ENCODE peak calls at places on chromosomes 12 and 14, in ten cellular contexts. N, W, C, P, T, J, D, L, H and I are unnamed samples.

GRCh38 chr12:106145539-106146447 is 7.0 kb upstream of the NUAK1 start:
- DNase-seq in N (peak; percentile 41), W (no peak), C (no peak), P (peak; percentile 18), T (no peak), J (no peak), D (no peak), L (no peak), H (no peak), I (no peak)

GRCh38 chr12:58105225-58106119 is 164.1 kb downstream of the ATP23 start:
- DNase-seq in N (no peak), W (no peak), C (no peak), P (no peak), T (no peak), J (peak; percentile 10), D (no peak), L (peak; percentile 10), H (no peak), I (no peak)

GRCh38 chr12:104718581-104718980 is 239.5 kb downstream of the SLC41A2 start:
- DNase-seq in N (no peak), W (no peak), C (no peak), P (peak; percentile 43), T (no peak), J (peak; percentile 55), D (no peak), L (no peak), H (no peak), I (no peak)

GRCh38 chr12:4015225-4016076 is 142.3 kb upstream of the PARP11 start:
- DNase-seq in N (peak; percentile 87), W (no peak), C (peak; percentile 58), P (no peak), T (no peak), J (no peak), D (no peak), L (no peak), H (no peak), I (peak; percentile 12)

GRCh38 chr12:11954181-11954580 is 116.6 kb upstream of the BCL2L14 start:
- DNase-seq in N (no peak), W (no peak), C (no peak), P (no peak), T (peak; percentile 32), J (no peak), D (no peak), L (no peak), H (no peak), I (no peak)

GRCh38 chr12:1367331-1367730 is 227.1 kb downstream of the FBXL14 start:
- DNase-seq in N (no peak), W (no peak), C (no peak), P (no peak), T (no peak), J (no peak), D (no peak), L (no peak), H (no peak), I (no peak)

GRCh38 chr12:13982010-13982409 is 608 bp upstream of the GRIN2B start:
- DNase-seq in N (no peak), W (no peak), C (peak; percentile 69), P (no peak), T (no peak), J (no peak), D (no peak), L (peak; percentile 81), H (no peak), I (peak; percentile 81)

GRCh38 chr12:28057856-28058615 is 85.5 kb upstream of the PTHLH start:
- DNase-seq in N (no peak), W (no peak), C (no peak), P (no peak), T (no peak), J (peak; percentile 77), D (peak; percentile 68), L (no peak), H (no peak), I (no peak)

GRCh38 chr12:113697646-113698504 is 226.2 kb upstream of the LHX5 start:
- DNase-seq in N (no peak), W (no peak), C (no peak), P (no peak), T (no peak), J (no peak), D (no peak), L (no peak), H (no peak), I (no peak)

GRCh38 chr12:7376196-7376595 is 67.8 kb downstream of the CD163L1 start:
- DNase-seq in N (no peak), W (no peak), C (no peak), P (no peak), T (no peak), J (no peak), D (no peak), L (no peak), H (no peak), I (no peak)

GRCh38 chr12:7375145-7375543 is 68.8 kb downstream of the CD163L1 start:
- DNase-seq in N (no peak), W (no peak), C (no peak), P (no peak), T (no peak), J (no peak), D (no peak), L (no peak), H (no peak), I (no peak)

GRCh38 chr12:7369274-7369729 is 65.4 kb downstream of the ACSM4 start:
- DNase-seq in N (no peak), W (no peak), C (no peak), P (peak; percentile 49), T (no peak), J (no peak), D (no peak), L (no peak), H (no peak), I (no peak)

GRCh38 chr12:7373226-7373625 is 69.4 kb downstream of the ACSM4 start:
- DNase-seq in N (no peak), W (no peak), C (no peak), P (no peak), T (no peak), J (no peak), D (no peak), L (no peak), H (no peak), I (no peak)

GRCh38 chr12:7374423-7375144 is 69.4 kb downstream of the CD163L1 start:
- DNase-seq in N (peak; percentile 38), W (no peak), C (no peak), P (no peak), T (peak; percentile 10), J (peak; percentile 8), D (peak; percentile 1), L (peak; percentile 60), H (peak; percentile 14), I (no peak)
- TF ChIP-seq CTCF in N (peak; percentile 33), W (peak; percentile 32), C (peak; percentile 61), P (no peak), T (peak; percentile 58), J (peak; percentile 69), D (peak; percentile 69), L (peak; percentile 60), H (peak; percentile 31), I (peak; percentile 55)

DNA sequence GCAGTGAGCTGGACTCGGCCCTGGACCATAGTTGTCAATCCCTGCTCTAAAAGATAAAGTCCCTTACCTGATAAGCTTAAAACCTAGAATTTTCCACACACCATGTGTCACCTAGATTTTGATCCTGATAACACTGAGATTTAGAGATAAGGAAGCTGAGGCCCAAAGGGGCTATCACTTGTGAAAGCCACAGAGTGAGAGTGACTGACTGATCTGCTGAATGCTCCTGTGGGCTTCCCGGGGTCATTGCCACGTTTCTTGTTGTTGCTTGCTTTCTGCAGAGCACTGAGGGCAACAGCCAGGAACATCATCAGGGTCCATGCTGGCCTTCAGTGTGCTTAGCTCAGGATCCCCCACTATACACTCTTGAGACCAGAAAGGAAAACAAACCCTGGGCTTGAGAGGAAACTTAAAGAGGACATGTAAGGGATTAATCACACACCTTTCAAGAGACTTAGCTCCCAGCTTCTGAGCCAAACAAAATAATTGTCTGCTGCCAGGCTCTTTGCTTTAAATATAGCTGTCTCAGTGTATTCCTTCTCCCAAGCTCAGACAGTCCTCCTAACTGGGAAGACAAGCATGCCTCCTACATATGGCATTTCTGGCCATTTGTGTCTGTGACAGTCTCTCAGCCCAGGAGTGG is 82.6 kb upstream of the ARHGAP5 start:
- DNase-seq in N (no peak), W (no peak), C (no peak), P (no peak), T (no peak), J (peak; percentile 37), D (no peak), L (no peak), H (no peak), I (no peak)
- TF ChIP-seq CTCF in N (no peak), W (no peak), C (no peak), P (no peak), T (no peak), J (no peak), D (no peak), L (no peak), H (no peak), I (no peak)

GRCh38 chr14:99626041-99626648 is 18.8 kb upstream of the HHIPL1 start:
- DNase-seq in N (no peak), W (no peak), C (no peak), P (no peak), T (no peak), J (no peak), D (no peak), L (no peak), H (no peak), I (no peak)
- TF ChIP-seq CTCF in N (no peak), W (no peak), C (no peak), P (no peak), T (no peak), J (no peak), D (no peak), L (no peak), H (no peak), I (no peak)

GRCh38 chr14:96307434-96307833 is 51.4 kb downstream of the BDKRB1 start:
- DNase-seq in N (no peak), W (no peak), C (no peak), P (no peak), T (no peak), J (no peak), D (no peak), L (peak; percentile 39), H (no peak), I (no peak)
- TF ChIP-seq CTCF in N (no peak), W (peak; percentile 12), C (no peak), P (no peak), T (no peak), J (peak; percentile 2), D (no peak), L (peak; percentile 33), H (no peak), I (no peak)